ENCODE peak calls at places on chromosomes 16 and 17, in six cellular contexts. One of them, this sample, is unnamed.

GRCh38 chr16:68921654-68922053 is 78.3 kb downstream of the TANGO6 start:
- DNase-seq in H1: no peak
- DNase-seq in IMR-90: peak; percentile 75
- DNase-seq in GM23338: no peak
- DNase-seq in astrocyte: peak; percentile 72
- DNase-seq in mammary epithelial cell: peak; percentile 96
- DNase-seq in this sample: peak; percentile 47

GRCh38 chr17:73369126-73369525 is 57.3 kb upstream of the CDC42EP4 start:
- DNase-seq in H1: no peak
- DNase-seq in mammary epithelial cell: no peak
- DNase-seq in IMR-90: no peak
- DNase-seq in astrocyte: no peak
- DNase-seq in GM23338: no peak
- DNase-seq in this sample: no peak

GRCh38 chr16:16016388-16016964 is 67.1 kb downstream of the ABCC1 start:
- DNase-seq in GM23338: no peak
- DNase-seq in H1: no peak
- DNase-seq in astrocyte: no peak
- DNase-seq in mammary epithelial cell: no peak
- DNase-seq in IMR-90: no peak
- DNase-seq in this sample: no peak

GRCh38 chr17:71709974-71710373 is 410.8 kb upstream of the SOX9 start:
- DNase-seq in IMR-90: peak; percentile 26
- DNase-seq in astrocyte: peak; percentile 20
- DNase-seq in GM23338: peak; percentile 1
- DNase-seq in mammary epithelial cell: no peak
- DNase-seq in H1: no peak
- DNase-seq in this sample: peak; percentile 27

GRCh38 chr16:19808061-19808621 is 76.5 kb downstream of the GPRC5B start:
- DNase-seq in GM23338: no peak
- DNase-seq in mammary epithelial cell: no peak
- DNase-seq in H1: no peak
- DNase-seq in IMR-90: no peak
- DNase-seq in astrocyte: no peak
- DNase-seq in this sample: no peak

GRCh38 chr16:68539704-68540370 is 746 bp downstream of the ZFP90 start:
- DNase-seq in H1: peak; percentile 65
- DNase-seq in IMR-90: no peak
- DNase-seq in astrocyte: no peak
- DNase-seq in mammary epithelial cell: peak; percentile 53
- DNase-seq in GM23338: peak; percentile 62
- DNase-seq in this sample: peak; percentile 22

GRCh38 chr17:79996291-79996690 is 39.4 kb downstream of the TBC1D16 start:
- DNase-seq in astrocyte: no peak
- DNase-seq in mammary epithelial cell: no peak
- DNase-seq in H1: no peak
- DNase-seq in IMR-90: no peak
- DNase-seq in GM23338: no peak
- DNase-seq in this sample: no peak

GRCh38 chr17:65564793-65565192 is 3.3 kb upstream of the AXIN2 start:
- DNase-seq in IMR-90: peak; percentile 40
- DNase-seq in mammary epithelial cell: no peak
- DNase-seq in H1: no peak
- DNase-seq in astrocyte: peak; percentile 32
- DNase-seq in GM23338: no peak
- DNase-seq in this sample: peak; percentile 54

GRCh38 chr16:4315185-4316102 is at the start of gene GLIS2:
- DNase-seq in H1: peak; percentile 73
- DNase-seq in GM23338: peak; percentile 89
- DNase-seq in mammary epithelial cell: peak; percentile 59
- DNase-seq in astrocyte: peak; percentile 73
- DNase-seq in IMR-90: peak; percentile 82
- DNase-seq in this sample: peak; percentile 86

GRCh38 chr16:4316103-4316731 is 350 bp downstream of the GLIS2 start:
- DNase-seq in IMR-90: no peak
- DNase-seq in astrocyte: no peak
- DNase-seq in H1: no peak
- DNase-seq in mammary epithelial cell: peak; percentile 28
- DNase-seq in GM23338: peak; percentile 65
- DNase-seq in this sample: no peak

GRCh38 chr16:4314532-4315184 is 1.2 kb upstream of the GLIS2 start:
- DNase-seq in IMR-90: peak; percentile 56
- DNase-seq in H1: peak; percentile 66
- DNase-seq in mammary epithelial cell: peak; percentile 22
- DNase-seq in astrocyte: peak; percentile 60
- DNase-seq in GM23338: peak; percentile 72
- DNase-seq in this sample: peak; percentile 69

GRCh38 chr16:4316732-4317461 is 1.0 kb downstream of the GLIS2 start:
- DNase-seq in H1: peak; percentile 77
- DNase-seq in astrocyte: no peak
- DNase-seq in mammary epithelial cell: peak; percentile 51
- DNase-seq in IMR-90: no peak
- DNase-seq in GM23338: no peak
- DNase-seq in this sample: no peak

GRCh38 chr16:4313563-4314531 is 2.0 kb upstream of the GLIS2 start:
- DNase-seq in H1: peak; percentile 86
- DNase-seq in IMR-90: no peak
- DNase-seq in mammary epithelial cell: no peak
- DNase-seq in astrocyte: no peak
- DNase-seq in GM23338: peak; percentile 86
- DNase-seq in this sample: peak; percentile 32
- H2AFZ ChIP-seq in H1: no peak overlapping the region
- H2AFZ ChIP-seq in IMR-90: peak overlapping the region; percentile 34
- H2AFZ ChIP-seq in mammary epithelial cell: no peak overlapping the region
- H2AFZ ChIP-seq in astrocyte: no peak overlapping the region
- H2AFZ ChIP-seq in GM23338: no peak overlapping the region
- H2AFZ ChIP-seq in this sample: no peak overlapping the region

GRCh38 chr16:57001026-57001669 is 11.8 kb downstream of the NLRC5 start:
- DNase-seq in mammary epithelial cell: no peak
- DNase-seq in IMR-90: no peak
- DNase-seq in GM23338: no peak
- DNase-seq in astrocyte: no peak
- DNase-seq in H1: no peak
- DNase-seq in this sample: no peak
- H3K27ac ChIP-seq in mammary epithelial cell: no peak overlapping the region
- H3K27ac ChIP-seq in IMR-90: peak overlapping the region; percentile 76
- H3K27ac ChIP-seq in GM23338: no peak overlapping the region
- H3K27ac ChIP-seq in astrocyte: peak overlapping the region; percentile 99
- H3K27ac ChIP-seq in H1: no peak overlapping the region
- H3K27ac ChIP-seq in this sample: peak overlapping the region; percentile 90

DNA sequence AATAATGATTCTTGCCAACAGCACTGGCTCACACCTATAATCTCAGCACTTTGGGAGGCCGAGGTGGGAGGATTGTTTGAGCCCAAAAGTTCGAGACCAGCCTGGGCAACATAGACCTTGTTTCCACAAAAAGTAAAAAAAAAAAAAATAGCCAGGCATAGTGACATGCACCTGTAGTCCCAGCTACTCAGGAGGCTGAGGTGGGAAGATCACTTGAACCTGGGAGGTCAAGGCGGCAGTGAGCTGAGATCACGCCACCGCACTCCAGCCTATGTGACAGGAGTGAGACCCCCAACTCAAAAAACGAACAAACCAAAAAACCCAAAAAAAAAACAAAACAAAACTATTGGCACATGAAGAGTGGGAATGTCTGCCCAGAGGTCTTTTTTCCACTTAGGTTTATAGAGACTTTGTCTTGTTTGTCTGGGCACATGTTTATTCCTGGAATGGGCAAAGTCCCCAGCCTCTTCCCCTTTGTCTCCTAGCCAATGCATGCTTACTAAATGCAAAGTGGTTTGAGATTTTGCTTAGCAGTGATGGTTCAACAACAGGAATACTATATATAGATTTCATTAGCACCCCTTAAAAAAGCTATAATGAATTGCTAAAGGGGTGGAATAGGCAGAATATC is 25.9 kb downstream of the NMT1 start:
- DNase-seq in IMR-90: no peak
- DNase-seq in GM23338: no peak
- DNase-seq in mammary epithelial cell: no peak
- DNase-seq in astrocyte: no peak
- DNase-seq in H1: no peak
- DNase-seq in this sample: no peak
- H3K36me3 ChIP-seq in IMR-90: peaks cover 53% of the 10 kb centered on the region
- H3K36me3 ChIP-seq in GM23338: peaks cover 53% of the 10 kb centered on the region
- H3K36me3 ChIP-seq in mammary epithelial cell: peaks cover 44% of the 10 kb centered on the region
- H3K36me3 ChIP-seq in astrocyte: peaks cover 32% of the 10 kb centered on the region
- H3K36me3 ChIP-seq in H1: peaks cover 57% of the 10 kb centered on the region
- H3K36me3 ChIP-seq in this sample: peaks cover 21% of the 10 kb centered on the region

DNA sequence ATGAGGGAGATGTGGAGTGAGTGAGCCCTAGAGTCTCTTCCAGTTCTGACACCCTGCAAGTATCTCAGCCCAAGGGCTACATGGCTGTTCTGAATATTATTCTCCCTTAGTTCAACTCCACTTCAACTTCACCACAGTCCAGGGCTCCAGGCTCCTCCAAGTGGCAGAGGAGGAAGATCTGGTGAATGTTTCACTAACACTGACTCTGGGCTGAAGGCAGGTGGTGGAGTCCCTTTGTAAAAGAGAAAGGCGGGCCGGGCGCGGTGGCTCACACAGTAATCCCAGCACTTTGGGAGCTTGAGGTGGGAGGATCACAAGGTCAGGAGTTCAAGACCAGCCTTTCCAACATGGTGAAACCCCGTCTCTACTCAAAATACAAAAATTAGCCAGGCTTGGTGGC is 13.6 kb downstream of the CCDC92B start:
- DNase-seq in H1: no peak
- DNase-seq in mammary epithelial cell: no peak
- DNase-seq in IMR-90: no peak
- DNase-seq in GM23338: no peak
- DNase-seq in astrocyte: no peak
- DNase-seq in this sample: no peak
- H2AFZ ChIP-seq in H1: no peak overlapping the region
- H2AFZ ChIP-seq in mammary epithelial cell: no peak overlapping the region
- H2AFZ ChIP-seq in IMR-90: no peak overlapping the region
- H2AFZ ChIP-seq in GM23338: no peak overlapping the region
- H2AFZ ChIP-seq in astrocyte: no peak overlapping the region
- H2AFZ ChIP-seq in this sample: no peak overlapping the region

GRCh38 chr17:66863820-66864219 is 28.9 kb downstream of the CACNG5 start:
- DNase-seq in IMR-90: no peak
- DNase-seq in GM23338: no peak
- DNase-seq in mammary epithelial cell: no peak
- DNase-seq in H1: no peak
- DNase-seq in astrocyte: no peak
- DNase-seq in this sample: no peak
- H3K27ac ChIP-seq in IMR-90: no peak overlapping the region
- H3K27ac ChIP-seq in GM23338: no peak overlapping the region
- H3K27ac ChIP-seq in mammary epithelial cell: no peak overlapping the region
- H3K27ac ChIP-seq in H1: no peak overlapping the region
- H3K27ac ChIP-seq in astrocyte: no peak overlapping the region
- H3K27ac ChIP-seq in this sample: no peak overlapping the region

GRCh38 chr17:40139566-40140058 is 725 bp upstream of the CASC3 start:
- DNase-seq in mammary epithelial cell: no peak
- DNase-seq in astrocyte: no peak
- DNase-seq in H1: no peak
- DNase-seq in GM23338: no peak
- DNase-seq in IMR-90: no peak
- DNase-seq in this sample: no peak

GRCh38 chr17:40129498-40129897 is 7.7 kb downstream of the MSL1 start:
- DNase-seq in astrocyte: no peak
- DNase-seq in H1: no peak
- DNase-seq in GM23338: peak; percentile 17
- DNase-seq in mammary epithelial cell: no peak
- DNase-seq in IMR-90: no peak
- DNase-seq in this sample: no peak

GRCh38 chr17:40130352-40131042 is 8.7 kb downstream of the MSL1 start:
- DNase-seq in IMR-90: no peak
- DNase-seq in GM23338: no peak
- DNase-seq in mammary epithelial cell: no peak
- DNase-seq in H1: no peak
- DNase-seq in astrocyte: no peak
- DNase-seq in this sample: no peak

GRCh38 chr17:40134184-40134583 is 6.2 kb upstream of the CASC3 start:
- DNase-seq in GM23338: no peak
- DNase-seq in astrocyte: no peak
- DNase-seq in mammary epithelial cell: no peak
- DNase-seq in IMR-90: no peak
- DNase-seq in H1: no peak
- DNase-seq in this sample: no peak
- H3K36me3 ChIP-seq in GM23338: peaks cover 74% of the 10 kb centered on the region
- H3K36me3 ChIP-seq in astrocyte: peaks cover 73% of the 10 kb centered on the region
- H3K36me3 ChIP-seq in mammary epithelial cell: peaks cover 52% of the 10 kb centered on the region
- H3K36me3 ChIP-seq in IMR-90: peaks cover 59% of the 10 kb centered on the region
- H3K36me3 ChIP-seq in H1: peaks cover 72% of the 10 kb centered on the region
- H3K36me3 ChIP-seq in this sample: peaks cover 24% of the 10 kb centered on the region

GRCh38 chr16:83813818-83814653 is 6.3 kb downstream of the HSBP1 start:
- DNase-seq in GM23338: peak; percentile 62
- DNase-seq in H1: peak; percentile 26
- DNase-seq in mammary epithelial cell: peak; percentile 37
- DNase-seq in IMR-90: peak; percentile 80
- DNase-seq in astrocyte: peak; percentile 73
- DNase-seq in this sample: peak; percentile 68
- H2AFZ ChIP-seq in GM23338: no peak overlapping the region
- H2AFZ ChIP-seq in H1: no peak overlapping the region
- H2AFZ ChIP-seq in mammary epithelial cell: no peak overlapping the region
- H2AFZ ChIP-seq in IMR-90: no peak overlapping the region
- H2AFZ ChIP-seq in astrocyte: no peak overlapping the region
- H2AFZ ChIP-seq in this sample: no peak overlapping the region

DNA sequence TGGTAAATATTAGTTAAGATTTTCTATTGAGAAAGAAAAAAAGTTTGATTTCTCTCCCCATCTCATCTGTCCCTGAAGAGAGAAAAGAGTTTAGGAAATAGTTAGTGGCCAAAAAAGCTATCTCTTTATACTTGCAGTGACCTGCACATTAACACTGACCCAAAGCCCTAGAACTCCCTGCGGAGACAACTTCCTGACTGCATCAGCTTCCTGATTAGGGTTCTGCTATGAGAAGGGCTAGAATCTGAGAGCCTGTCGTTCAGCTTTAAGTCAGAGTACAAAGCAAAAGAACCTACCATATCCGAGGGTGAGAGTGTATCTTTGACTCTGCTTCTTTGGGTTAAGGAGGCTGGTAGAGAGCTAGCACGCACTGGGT is 24.7 kb downstream of the LIMD2 start:
- DNase-seq in astrocyte: no peak
- DNase-seq in H1: no peak
- DNase-seq in GM23338: peak; percentile 68
- DNase-seq in mammary epithelial cell: no peak
- DNase-seq in IMR-90: no peak
- DNase-seq in this sample: peak; percentile 7
- H3K27ac ChIP-seq in astrocyte: no peak overlapping the region
- H3K27ac ChIP-seq in H1: no peak overlapping the region
- H3K27ac ChIP-seq in GM23338: peak overlapping the region; percentile 84
- H3K27ac ChIP-seq in mammary epithelial cell: no peak overlapping the region
- H3K27ac ChIP-seq in IMR-90: no peak overlapping the region
- H3K27ac ChIP-seq in this sample: no peak overlapping the region

This sample was measured in fibroblast of lung.